ENCODE peak calls at places on chromosomes 1 and 21, in nine cellular contexts. One of them, this sample, is unnamed.

GRCh38 chr1:32447469-32448185 is 17.2 kb upstream of the ZBTB8B start:
- DNase-seq in kidney: no peak
- DNase-seq in B cell: no peak
- DNase-seq in heart right ventricle: no peak
- DNase-seq in Peyer's patch: no peak
- DNase-seq in neural progenitor cell: peak
- DNase-seq in progenitor cell of endocrine pancreas: no peak
- DNase-seq in IMR-90: peak
- DNase-seq in foreskin fibroblast: peak
- DNase-seq in this sample: peak

GRCh38 chr1:26278835-26279597 is 870 bp upstream of the SH3BGRL3 start:
- DNase-seq in kidney: peak
- DNase-seq in B cell: peak
- DNase-seq in heart right ventricle: no peak
- DNase-seq in Peyer's patch: no peak
- DNase-seq in neural progenitor cell: peak
- DNase-seq in progenitor cell of endocrine pancreas: no peak
- DNase-seq in IMR-90: peak
- DNase-seq in foreskin fibroblast: peak
- DNase-seq in this sample: no peak

GRCh38 chr1:150563340-150564038 is 14.3 kb downstream of the ADAMTSL4 start:
- DNase-seq in kidney: peak
- DNase-seq in B cell: peak
- DNase-seq in heart right ventricle: no peak
- DNase-seq in Peyer's patch: no peak
- DNase-seq in neural progenitor cell: no peak
- DNase-seq in progenitor cell of endocrine pancreas: no peak
- DNase-seq in IMR-90: peak
- DNase-seq in foreskin fibroblast: no peak
- DNase-seq in this sample: no peak

GRCh38 chr1:117664314-117664713 is 58.5 kb downstream of the TENT5C start:
- DNase-seq in kidney: no peak
- DNase-seq in B cell: peak
- DNase-seq in heart right ventricle: no peak
- DNase-seq in Peyer's patch: peak
- DNase-seq in neural progenitor cell: no peak
- DNase-seq in progenitor cell of endocrine pancreas: no peak
- DNase-seq in IMR-90: no peak
- DNase-seq in foreskin fibroblast: no peak
- DNase-seq in this sample: no peak

GRCh38 chr1:40532844-40533424 is 1.5 kb downstream of the ZNF684 start:
- DNase-seq in kidney: no peak
- DNase-seq in B cell: peak
- DNase-seq in heart right ventricle: no peak
- DNase-seq in Peyer's patch: no peak
- DNase-seq in neural progenitor cell: peak
- DNase-seq in progenitor cell of endocrine pancreas: no peak
- DNase-seq in IMR-90: peak
- DNase-seq in foreskin fibroblast: peak
- DNase-seq in this sample: peak

GRCh38 chr1:75034376-75034775 is 99.8 kb upstream of the LHX8 start:
- DNase-seq in kidney: no peak
- DNase-seq in B cell: no peak
- DNase-seq in heart right ventricle: no peak
- DNase-seq in Peyer's patch: no peak
- DNase-seq in neural progenitor cell: no peak
- DNase-seq in progenitor cell of endocrine pancreas: no peak
- DNase-seq in IMR-90: no peak
- DNase-seq in foreskin fibroblast: no peak
- DNase-seq in this sample: no peak

GRCh38 chr21:34205811-34206635 is 132.6 kb downstream of the MRPS6 start:
- DNase-seq in kidney: no peak
- DNase-seq in B cell: no peak
- DNase-seq in heart right ventricle: no peak
- DNase-seq in Peyer's patch: no peak
- DNase-seq in neural progenitor cell: no peak
- DNase-seq in progenitor cell of endocrine pancreas: no peak
- DNase-seq in IMR-90: no peak
- DNase-seq in foreskin fibroblast: peak
- DNase-seq in this sample: no peak

GRCh38 chr21:44637018-44637850 is at the start of gene KRTAP10-10:
- DNase-seq in kidney: peak
- DNase-seq in B cell: no peak
- DNase-seq in heart right ventricle: no peak
- DNase-seq in Peyer's patch: peak
- DNase-seq in neural progenitor cell: no peak
- DNase-seq in progenitor cell of endocrine pancreas: no peak
- DNase-seq in IMR-90: no peak
- DNase-seq in foreskin fibroblast: no peak
- DNase-seq in this sample: no peak

GRCh38 chr1:65265296-65266271 is 43.8 kb upstream of the DNAJC6 start:
- DNase-seq in kidney: peak
- DNase-seq in B cell: peak
- DNase-seq in heart right ventricle: peak
- DNase-seq in Peyer's patch: no peak
- DNase-seq in neural progenitor cell: peak
- DNase-seq in progenitor cell of endocrine pancreas: peak
- DNase-seq in IMR-90: no peak
- DNase-seq in foreskin fibroblast: peak
- DNase-seq in this sample: peak

GRCh38 chr21:14901482-14901958 is 163.3 kb downstream of the NRIP1 start:
- DNase-seq in kidney: no peak
- DNase-seq in B cell: peak
- DNase-seq in heart right ventricle: no peak
- DNase-seq in Peyer's patch: no peak
- DNase-seq in neural progenitor cell: no peak
- DNase-seq in progenitor cell of endocrine pancreas: no peak
- DNase-seq in IMR-90: peak
- DNase-seq in foreskin fibroblast: no peak
- DNase-seq in this sample: no peak

GRCh38 chr1:239826209-239826608 is 265.5 kb upstream of the FMN2 start:
- DNase-seq in kidney: no peak
- DNase-seq in B cell: no peak
- DNase-seq in heart right ventricle: no peak
- DNase-seq in Peyer's patch: no peak
- DNase-seq in neural progenitor cell: no peak
- DNase-seq in progenitor cell of endocrine pancreas: no peak
- DNase-seq in IMR-90: no peak
- DNase-seq in foreskin fibroblast: no peak
- DNase-seq in this sample: no peak

GRCh38 chr1:88936760-88937342 is 45.5 kb upstream of the GTF2B start:
- DNase-seq in kidney: no peak
- DNase-seq in B cell: no peak
- DNase-seq in heart right ventricle: no peak
- DNase-seq in Peyer's patch: no peak
- DNase-seq in neural progenitor cell: no peak
- DNase-seq in progenitor cell of endocrine pancreas: no peak
- DNase-seq in IMR-90: no peak
- DNase-seq in foreskin fibroblast: no peak
- DNase-seq in this sample: no peak

GRCh38 chr1:88936223-88936523 is 44.8 kb upstream of the GTF2B start:
- DNase-seq in kidney: no peak
- DNase-seq in B cell: no peak
- DNase-seq in heart right ventricle: no peak
- DNase-seq in Peyer's patch: no peak
- DNase-seq in neural progenitor cell: no peak
- DNase-seq in progenitor cell of endocrine pancreas: no peak
- DNase-seq in IMR-90: no peak
- DNase-seq in foreskin fibroblast: no peak
- DNase-seq in this sample: no peak

GRCh38 chr1:88935522-88936222 is 44.3 kb upstream of the GTF2B start:
- DNase-seq in kidney: no peak
- DNase-seq in B cell: peak
- DNase-seq in heart right ventricle: no peak
- DNase-seq in Peyer's patch: no peak
- DNase-seq in neural progenitor cell: peak
- DNase-seq in progenitor cell of endocrine pancreas: no peak
- DNase-seq in IMR-90: peak
- DNase-seq in foreskin fibroblast: peak
- DNase-seq in this sample: peak
- TF ChIP-seq CTCF in kidney: peak
- TF ChIP-seq CTCF in B cell: peak
- TF ChIP-seq CTCF in heart right ventricle: peak
- TF ChIP-seq CTCF in Peyer's patch: peak
- TF ChIP-seq CTCF in neural progenitor cell: peak
- TF ChIP-seq CTCF in progenitor cell of endocrine pancreas: peak
- TF ChIP-seq CTCF in IMR-90: peak
- TF ChIP-seq CTCF in foreskin fibroblast: peak
- TF ChIP-seq CTCF in this sample: peak

DNA sequence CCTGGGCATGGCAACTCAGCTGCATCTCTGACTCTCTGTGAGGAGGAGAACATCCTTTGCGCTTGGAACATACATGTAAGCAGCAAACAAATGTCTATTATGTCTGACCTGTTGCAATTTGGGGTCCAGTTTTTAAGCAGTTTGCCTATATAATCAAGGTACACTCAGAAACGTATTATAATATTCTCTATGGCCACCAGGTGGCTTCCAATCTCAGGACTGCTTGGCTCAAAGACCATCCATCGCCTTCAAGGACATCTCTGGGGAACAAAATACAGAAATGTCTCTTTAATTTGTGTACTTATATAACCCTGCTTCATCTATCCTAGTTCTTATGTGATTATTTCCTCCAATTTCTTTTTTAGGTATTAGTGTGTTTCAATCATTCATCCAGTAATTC is 227.2 kb downstream of the OLFM3 start:
- DNase-seq in kidney: no peak
- DNase-seq in B cell: peak
- DNase-seq in heart right ventricle: no peak
- DNase-seq in Peyer's patch: no peak
- DNase-seq in neural progenitor cell: peak
- DNase-seq in progenitor cell of endocrine pancreas: no peak
- DNase-seq in IMR-90: peak
- DNase-seq in foreskin fibroblast: no peak
- DNase-seq in this sample: no peak
- TF ChIP-seq CTCF in kidney: no peak
- TF ChIP-seq CTCF in B cell: peak
- TF ChIP-seq CTCF in heart right ventricle: no peak
- TF ChIP-seq CTCF in Peyer's patch: no peak
- TF ChIP-seq CTCF in neural progenitor cell: peak
- TF ChIP-seq CTCF in progenitor cell of endocrine pancreas: peak
- TF ChIP-seq CTCF in IMR-90: no peak
- TF ChIP-seq CTCF in foreskin fibroblast: no peak
- TF ChIP-seq CTCF in this sample: peak

GRCh38 chr1:229023651-229024295 is 247.1 kb upstream of the RAB4A start:
- DNase-seq in kidney: no peak
- DNase-seq in B cell: no peak
- DNase-seq in heart right ventricle: no peak
- DNase-seq in Peyer's patch: no peak
- DNase-seq in neural progenitor cell: no peak
- DNase-seq in progenitor cell of endocrine pancreas: no peak
- DNase-seq in IMR-90: no peak
- DNase-seq in foreskin fibroblast: no peak
- DNase-seq in this sample: no peak

GRCh38 chr1:229022595-229023350 is 248.1 kb upstream of the RAB4A start:
- DNase-seq in kidney: no peak
- DNase-seq in B cell: no peak
- DNase-seq in heart right ventricle: no peak
- DNase-seq in Peyer's patch: no peak
- DNase-seq in neural progenitor cell: no peak
- DNase-seq in progenitor cell of endocrine pancreas: no peak
- DNase-seq in IMR-90: no peak
- DNase-seq in foreskin fibroblast: no peak
- DNase-seq in this sample: peak

GRCh38 chr1:229015791-229016190 is 255.1 kb upstream of the RAB4A start:
- DNase-seq in kidney: no peak
- DNase-seq in B cell: no peak
- DNase-seq in heart right ventricle: no peak
- DNase-seq in Peyer's patch: no peak
- DNase-seq in neural progenitor cell: peak
- DNase-seq in progenitor cell of endocrine pancreas: no peak
- DNase-seq in IMR-90: no peak
- DNase-seq in foreskin fibroblast: no peak
- DNase-seq in this sample: no peak

GRCh38 chr1:229018674-229019295 is 252.1 kb upstream of the RAB4A start:
- DNase-seq in kidney: no peak
- DNase-seq in B cell: no peak
- DNase-seq in heart right ventricle: no peak
- DNase-seq in Peyer's patch: no peak
- DNase-seq in neural progenitor cell: no peak
- DNase-seq in progenitor cell of endocrine pancreas: no peak
- DNase-seq in IMR-90: no peak
- DNase-seq in foreskin fibroblast: no peak
- DNase-seq in this sample: no peak

DNA sequence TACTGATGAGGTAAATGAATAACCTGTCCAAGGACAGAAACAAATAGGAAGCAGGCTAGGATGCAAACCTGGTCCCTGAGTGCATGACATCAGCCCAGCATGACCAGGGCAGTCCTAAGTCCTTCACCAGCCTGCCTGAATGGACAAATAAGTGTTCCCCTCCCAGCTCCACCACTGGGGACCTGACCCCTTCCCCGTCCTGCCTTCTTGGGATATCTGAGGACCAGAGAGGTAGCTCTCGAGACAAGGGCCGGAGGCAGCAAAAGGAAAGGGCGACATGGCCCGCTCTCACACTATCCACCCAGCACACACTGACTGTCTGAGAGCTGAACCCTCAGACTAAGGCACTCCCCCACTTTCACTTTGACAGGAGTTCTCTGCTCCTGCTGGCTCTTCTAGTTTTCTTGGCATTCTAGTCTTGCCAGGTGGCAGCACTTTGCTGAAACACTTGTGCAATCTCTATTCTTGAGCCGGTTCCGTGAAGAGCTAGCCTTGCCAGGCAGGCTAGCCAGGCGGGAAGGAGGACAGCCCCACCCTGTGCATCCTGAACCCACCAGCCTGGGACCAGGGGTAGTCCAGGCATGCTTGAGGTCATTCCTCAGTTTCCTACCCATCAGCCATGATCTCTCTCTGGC is 251.1 kb upstream of the RAB4A start:
- DNase-seq in kidney: no peak
- DNase-seq in B cell: no peak
- DNase-seq in heart right ventricle: no peak
- DNase-seq in Peyer's patch: no peak
- DNase-seq in neural progenitor cell: no peak
- DNase-seq in progenitor cell of endocrine pancreas: no peak
- DNase-seq in IMR-90: no peak
- DNase-seq in foreskin fibroblast: no peak
- DNase-seq in this sample: no peak
- TF ChIP-seq CTCF in kidney: no peak
- TF ChIP-seq CTCF in B cell: no peak
- TF ChIP-seq CTCF in heart right ventricle: no peak
- TF ChIP-seq CTCF in Peyer's patch: no peak
- TF ChIP-seq CTCF in neural progenitor cell: no peak
- TF ChIP-seq CTCF in progenitor cell of endocrine pancreas: no peak
- TF ChIP-seq CTCF in IMR-90: no peak
- TF ChIP-seq CTCF in foreskin fibroblast: no peak
- TF ChIP-seq CTCF in this sample: no peak

GRCh38 chr1:108327534-108328462 is 83.9 kb upstream of the NBPF4 start:
- DNase-seq in kidney: peak
- DNase-seq in B cell: no peak
- DNase-seq in heart right ventricle: no peak
- DNase-seq in Peyer's patch: no peak
- DNase-seq in neural progenitor cell: peak
- DNase-seq in progenitor cell of endocrine pancreas: no peak
- DNase-seq in IMR-90: no peak
- DNase-seq in foreskin fibroblast: no peak
- DNase-seq in this sample: no peak
- TF ChIP-seq CTCF in kidney: no peak
- TF ChIP-seq CTCF in B cell: no peak
- TF ChIP-seq CTCF in heart right ventricle: no peak
- TF ChIP-seq CTCF in Peyer's patch: no peak
- TF ChIP-seq CTCF in neural progenitor cell: peak
- TF ChIP-seq CTCF in progenitor cell of endocrine pancreas: peak
- TF ChIP-seq CTCF in IMR-90: no peak
- TF ChIP-seq CTCF in foreskin fibroblast: no peak
- TF ChIP-seq CTCF in this sample: peak